ENCODE peak calls at places on chromosomes 7 and 10, in seven cellular contexts. A is BJ, G is fibroblast of villous mesenchyme, E is upper lobe of right lung, P is OCI-LY7, K is PC-9, F is retinal pigment epithelial cell. X is an unnamed sample.

GRCh38 chr7:40580776-40581175 is 446.0 kb downstream of the SUGCT start:
- DNase-seq in A (no peak), F (no peak), P (no peak), G (peak), K (no peak), E (no peak), X (no peak)

GRCh38 chr7:158358926-158359645 is 228.5 kb downstream of the PTPRN2 start:
- DNase-seq in G (no peak), K (no peak), A (no peak), F (no peak), P (no peak), E (no peak), X (no peak)

GRCh38 chr10:126919426-126919825 is 14.2 kb downstream of the DOCK1 start:
- DNase-seq in P (no peak), A (no peak), G (no peak), K (no peak), F (no peak), E (no peak), X (no peak)

GRCh38 chr7:54719974-54720373 is 39.0 kb downstream of the SEC61G start:
- DNase-seq in P (no peak), E (no peak), A (no peak), G (peak), K (no peak), F (no peak), X (no peak)

GRCh38 chr10:131949041-131949862 is 32.5 kb downstream of the BNIP3 start:
- DNase-seq in P (no peak), G (no peak), A (no peak), E (peak), K (no peak), F (no peak), X (no peak)

GRCh38 chr10:102322914-102323313 is 72.6 kb upstream of the NFKB2 start:
- DNase-seq in K (no peak), F (no peak), E (no peak), G (no peak), A (no peak), P (no peak), X (no peak)

GRCh38 chr10:93494494-93494893 is 1.9 kb upstream of the CEP55 start:
- DNase-seq in P (no peak), G (no peak), F (no peak), K (no peak), E (no peak), A (no peak), X (no peak)

GRCh38 chr10:44473146-44473545 is 88.2 kb upstream of the CXCL12 start:
- DNase-seq in A (no peak), E (no peak), P (no peak), F (no peak), G (no peak), K (no peak), X (no peak)

GRCh38 chr10:82762641-82763040 is 887.6 kb downstream of the NRG3 start:
- DNase-seq in K (no peak), P (no peak), F (no peak), E (no peak), A (no peak), G (no peak), X (no peak)

GRCh38 chr10:121516483-121516882 is 81.8 kb downstream of the FGFR2 start:
- DNase-seq in A (no peak), E (no peak), K (no peak), G (no peak), F (no peak), P (no peak), X (no peak)

GRCh38 chr10:49594594-49594993 is 15.5 kb upstream of the SLC18A3 start:
- DNase-seq in E (no peak), P (peak), G (peak), F (no peak), K (peak), A (no peak), X (peak)

GRCh38 chr7:28955723-28956607 is 2.2 kb downstream of the TRIL start:
- DNase-seq in K (no peak), E (peak), F (no peak), A (no peak), G (peak), P (no peak), X (no peak)
- TF ChIP-seq CTCF in K (peak), E (peak), F (peak), A (peak), G (peak), P (no peak), X (peak)

GRCh38 chr7:77544523-77544922 is 7.4 kb downstream of the PTPN12 start:
- DNase-seq in P (no peak), K (no peak), F (no peak), G (peak), A (no peak), E (no peak), X (no peak)
- H3K4me3 ChIP-seq in P (no peak), K (no peak), F (no peak), G (peak), A (no peak), E (no peak), X (no peak)

DNA sequence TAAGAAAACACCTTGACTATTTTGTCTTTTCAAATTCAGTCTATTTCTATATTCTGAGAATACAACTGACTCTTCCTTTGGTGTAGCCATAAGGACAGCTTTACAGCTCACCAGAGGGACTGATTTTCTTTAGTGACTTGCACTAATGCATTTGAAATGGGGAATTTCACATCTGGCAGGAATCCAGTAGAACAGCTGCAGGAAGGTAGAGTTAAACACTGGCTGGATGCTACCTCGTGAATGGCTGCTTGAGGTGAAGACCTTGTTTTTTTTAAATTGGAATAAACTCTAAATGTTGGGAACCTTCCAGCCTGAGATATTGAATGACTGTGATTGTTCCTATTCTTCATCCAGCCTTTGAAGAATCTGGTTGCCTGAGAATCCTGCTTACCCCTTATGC is 139.5 kb upstream of the STK17A start:
- DNase-seq in A (no peak), K (no peak), P (no peak), E (no peak), F (no peak), G (no peak), X (no peak)
- TF ChIP-seq CTCF in A (no peak), K (no peak), P (no peak), E (no peak), F (no peak), G (no peak), X (no peak)

GRCh38 chr7:5424689-5425506 is 1.3 kb upstream of the TNRC18 start:
- DNase-seq in P (no peak), A (no peak), E (peak), K (peak), F (no peak), G (peak), X (no peak)
- H3K4me3 ChIP-seq in P (peak), A (peak), E (peak), K (peak), F (peak), G (peak), X (peak)